ENCODE peak calls at places on chromosomes 11 and 22, in five cellular contexts. Y is suprapubic skin, T is prostate gland, W is AG04450, O is PC-3. F is an unnamed sample. For H3K9me3, the result is how much of the 10 kb centered on the place peaks cover.

GRCh38 chr11:122642472-122642922 is 13.0 kb upstream of the UBASH3B start:
- DNase-seq in Y (no peak), O (peak), W (no peak), T (no peak), F (no peak)

GRCh38 chr11:9396310-9396709 is 11.9 kb downstream of the IPO7 start:
- DNase-seq in T (no peak), O (no peak), Y (no peak), W (no peak), F (no peak)

GRCh38 chr22:21640810-21641209 is 1.3 kb upstream of the SDF2L1 start:
- DNase-seq in W (no peak), T (no peak), O (no peak), Y (no peak), F (no peak)

GRCh38 chr11:6219359-6219758 is 14.0 kb downstream of the C11orf42 start:
- DNase-seq in O (peak), W (peak), Y (no peak), T (no peak), F (peak)

GRCh38 chr11:14974021-14974698 is 2.0 kb upstream of the CALCA start:
- DNase-seq in O (no peak), T (no peak), Y (no peak), W (no peak), F (no peak)

GRCh38 chr22:37214431-37215025 is 2.3 kb upstream of the SSTR3 start:
- DNase-seq in T (no peak), Y (peak), W (no peak), O (no peak), F (no peak)

GRCh38 chr11:125351045-125351867 is 144.8 kb downstream of the FEZ1 start:
- DNase-seq in Y (no peak), T (no peak), O (no peak), W (no peak), F (no peak)

GRCh38 chr11:31323145-31323544 is 46.4 kb downstream of the DCDC1 start:
- DNase-seq in W (no peak), O (no peak), T (no peak), Y (no peak), F (no peak)

GRCh38 chr11:67629386-67630229 is at the start of gene NUDT8:
- DNase-seq in W (no peak), T (peak), O (peak), Y (peak), F (peak)

GRCh38 chr22:26800858-26801257 is 143.5 kb downstream of the MIAT start:
- DNase-seq in T (no peak), Y (no peak), O (no peak), W (peak), F (no peak)

GRCh38 chr11:48307760-48308386 is 1.9 kb downstream of the OR4S1 start:
- DNase-seq in W (peak), O (peak), T (peak), Y (no peak), F (peak)

GRCh38 chr11:106733518-106734162 is 284.6 kb downstream of the GUCY1A2 start:
- DNase-seq in Y (no peak), O (no peak), T (no peak), W (no peak), F (no peak)

GRCh38 chr11:64757549-64758329 is 2.0 kb downstream of the PYGM start:
- DNase-seq in O (no peak), Y (peak), T (no peak), W (no peak), F (no peak)

GRCh38 chr11:38043060-38043459 is 1445.0 kb upstream of the RAG2 start:
- DNase-seq in Y (no peak), W (no peak), O (no peak), T (no peak), F (no peak)

GRCh38 chr11:76233936-76234703 is 27.8 kb upstream of the WNT11 start:
- DNase-seq in W (no peak), O (no peak), Y (peak), T (no peak), F (peak)

GRCh38 chr11:86738615-86739014 is 61.7 kb upstream of the PRSS23 start:
- DNase-seq in T (no peak), O (no peak), Y (no peak), W (no peak), F (no peak)

GRCh38 chr11:36164522-36165250 is 124.5 kb downstream of the COMMD9 start:
- DNase-seq in W (no peak), T (peak), O (peak), Y (no peak), F (no peak)

GRCh38 chr11:47161134-47161854 is 15.4 kb downstream of the ARFGAP2 start:
- DNase-seq in Y (no peak), O (peak), W (no peak), T (peak), F (peak)

GRCh38 chr22:40325315-40325714 is 21.0 kb upstream of the ADSL start:
- DNase-seq in W (no peak), Y (no peak), O (no peak), T (no peak), F (no peak)

GRCh38 chr11:32231909-32232493 is 141.1 kb downstream of the RCN1 start:
- DNase-seq in T (no peak), Y (no peak), W (no peak), O (peak), F (no peak)

GRCh38 chr22:22474733-22475132 is 33.8 kb downstream of the ZNF280B start:
- DNase-seq in T (no peak), Y (no peak), W (no peak), O (no peak), F (no peak)

GRCh38 chr11:22466809-22467208 is 128.6 kb downstream of the SLC17A6 start:
- DNase-seq in T (no peak), O (peak), W (peak), Y (peak), F (no peak)

GRCh38 chr11:11973361-11973800 is 35.0 kb downstream of the DKK3 start:
- DNase-seq in W (no peak), O (no peak), Y (no peak), T (peak), F (peak)

GRCh38 chr11:128297111-128297651 is 290.2 kb downstream of the ETS1 start:
- DNase-seq in O (no peak), W (no peak), Y (no peak), T (no peak), F (no peak)

GRCh38 chr22:23520875-23521441 is 59.1 kb downstream of the IGLL1 start:
- DNase-seq in Y (no peak), T (no peak), W (no peak), O (no peak), F (no peak)

GRCh38 chr11:14537134-14537599 is 17.0 kb upstream of the PSMA1 start:
- DNase-seq in Y (no peak), O (peak), W (no peak), T (no peak), F (no peak)

GRCh38 chr11:102592634-102593581 is 32.2 kb downstream of the MMP20 start:
- DNase-seq in O (peak), T (no peak), Y (no peak), W (no peak), F (no peak)

GRCh38 chr22:46295277-46295971 is 1.2 kb upstream of the GTSE1 start:
- DNase-seq in T (no peak), Y (no peak), W (no peak), O (no peak), F (no peak)

GRCh38 chr11:62707277-62707771 is at the start of the genes BSCL2 and GNG3:
- DNase-seq in O (no peak), W (no peak), Y (no peak), T (no peak), F (no peak)

GRCh38 chr11:62709262-62710000 is 2.0 kb downstream of the GNG3 start:
- DNase-seq in T (peak), W (peak), O (no peak), Y (peak), F (peak)

GRCh38 chr11:62710001-62710345 is 2.5 kb downstream of the GNG3 start:
- DNase-seq in W (no peak), Y (no peak), O (no peak), T (no peak), F (no peak)

GRCh38 chr11:62706841-62707240 is 383 bp downstream of the BSCL2 start:
- DNase-seq in W (no peak), O (no peak), T (no peak), Y (no peak), F (no peak)

GRCh38 chr11:62708423-62709261 is 1.2 kb downstream of the GNG3 start:
- DNase-seq in T (peak), W (no peak), O (no peak), Y (peak), F (no peak)
- H3K9me3 ChIP-seq in T (under half), W (under half), O (under half), Y (under half), F (under half)

GRCh38 chr11:10670099-10670498 is 23.5 kb downstream of the IRAG1 start:
- DNase-seq in O (no peak), W (no peak), T (no peak), Y (no peak), F (no peak)

GRCh38 chr11:10666556-10666955 is 27.0 kb downstream of the IRAG1 start:
- DNase-seq in Y (no peak), O (peak), W (no peak), T (no peak), F (no peak)

GRCh38 chr11:10666976-10667892 is 26.3 kb downstream of the IRAG1 start:
- DNase-seq in T (no peak), Y (peak), O (peak), W (peak), F (no peak)

GRCh38 chr11:10673476-10674062 is 20.0 kb downstream of the IRAG1 start:
- DNase-seq in T (no peak), O (no peak), W (no peak), Y (no peak), F (no peak)

DNA sequence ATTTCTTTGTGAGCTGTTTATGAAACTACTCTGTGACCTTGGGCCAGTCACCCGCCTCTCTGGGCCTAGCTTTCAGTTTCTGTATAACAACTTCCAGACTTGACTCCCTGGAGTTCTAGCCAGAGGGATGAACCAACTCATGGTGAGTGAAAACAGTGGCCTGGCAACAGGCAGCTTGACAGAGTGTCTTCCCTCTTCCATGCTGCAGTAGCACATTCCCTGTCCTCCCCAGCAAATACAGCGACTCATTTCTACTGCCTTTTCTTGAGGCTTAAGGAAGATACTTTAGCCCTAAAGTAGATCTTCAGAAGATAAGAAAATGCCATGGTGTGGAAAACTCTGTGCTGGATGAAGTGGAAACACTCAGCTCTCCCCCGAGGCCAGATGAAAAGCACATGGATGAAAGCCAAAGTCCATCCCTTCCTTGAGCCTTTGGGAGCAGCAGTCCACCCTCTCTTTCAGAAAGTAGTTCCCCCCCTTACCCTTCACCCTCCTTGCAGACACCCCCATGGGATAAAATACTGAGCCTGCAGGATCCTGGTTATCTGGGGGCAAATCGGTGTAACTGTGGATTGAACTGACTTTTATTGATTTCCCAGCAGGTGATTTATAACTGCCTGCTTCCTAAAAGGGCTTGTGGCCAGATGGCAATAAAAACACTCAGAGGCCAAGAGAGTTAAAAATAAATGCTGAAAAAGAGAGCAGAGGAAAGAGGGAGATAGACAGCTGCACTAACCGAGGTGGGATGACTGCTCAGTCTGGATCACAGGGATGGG is 24.1 kb downstream of the IRAG1 start:
- DNase-seq in T (no peak), W (no peak), Y (no peak), O (peak), F (no peak)
- H3K27ac ChIP-seq in T (peak), W (no peak), Y (peak), O (no peak), F (peak)

GRCh38 chr11:74403607-74404006 is 5.4 kb upstream of the PGM2L1 start:
- DNase-seq in T (no peak), O (no peak), W (no peak), Y (no peak), F (no peak)

GRCh38 chr11:74397531-74398243 is 546 bp downstream of the PGM2L1 start:
- DNase-seq in T (peak), O (peak), Y (no peak), W (no peak), F (no peak)

GRCh38 chr11:74398244-74399159 is at the start of gene PGM2L1:
- DNase-seq in O (peak), W (peak), Y (peak), T (peak), F (peak)
- TF ChIP-seq CTCF in O (no peak), W (no peak), Y (no peak), T (peak), F (no peak)

GRCh38 chr11:108966978-108967377 is 302.1 kb downstream of the DDX10 start:
- DNase-seq in W (no peak), T (no peak), Y (no peak), O (no peak), F (no peak)
- H3K9me3 ChIP-seq in W (under half), T (under half), Y (under half), O (under half), F (under half)

GRCh38 chr22:18122254-18122554 is 11.6 kb downstream of the TUBA8 start:
- DNase-seq in Y (no peak), T (no peak), O (no peak), W (no peak), F (no peak)

GRCh38 chr22:18118345-18118915 is 7.8 kb downstream of the TUBA8 start:
- DNase-seq in O (no peak), Y (no peak), T (no peak), W (no peak), F (no peak)

GRCh38 chr22:18119409-18120110 is 9.0 kb downstream of the TUBA8 start:
- DNase-seq in T (no peak), Y (no peak), W (no peak), O (no peak), F (no peak)

GRCh38 chr22:18121436-18122253 is 11.0 kb downstream of the TUBA8 start:
- DNase-seq in T (no peak), O (no peak), W (no peak), Y (no peak), F (no peak)

GRCh38 chr22:18120941-18121340 is 10.3 kb downstream of the TUBA8 start:
- DNase-seq in Y (no peak), T (no peak), W (no peak), O (no peak), F (no peak)
- H3K27ac ChIP-seq in Y (no peak), T (no peak), W (no peak), O (no peak), F (no peak)

GRCh38 chr11:118435233-118435892 is 929 bp upstream of the KMT2A start:
- DNase-seq in T (peak), W (no peak), Y (peak), O (peak), F (no peak)

GRCh38 chr11:118435893-118436624 is at the start of gene KMT2A:
- DNase-seq in W (peak), Y (peak), T (peak), O (peak), F (peak)

GRCh38 chr11:118436639-118437045 is 350 bp downstream of the KMT2A start:
- DNase-seq in Y (peak), T (no peak), W (no peak), O (peak), F (no peak)

GRCh38 chr11:118434123-118434552 is 2.2 kb upstream of the KMT2A start:
- DNase-seq in W (no peak), T (no peak), Y (no peak), O (no peak), F (no peak)

DNA sequence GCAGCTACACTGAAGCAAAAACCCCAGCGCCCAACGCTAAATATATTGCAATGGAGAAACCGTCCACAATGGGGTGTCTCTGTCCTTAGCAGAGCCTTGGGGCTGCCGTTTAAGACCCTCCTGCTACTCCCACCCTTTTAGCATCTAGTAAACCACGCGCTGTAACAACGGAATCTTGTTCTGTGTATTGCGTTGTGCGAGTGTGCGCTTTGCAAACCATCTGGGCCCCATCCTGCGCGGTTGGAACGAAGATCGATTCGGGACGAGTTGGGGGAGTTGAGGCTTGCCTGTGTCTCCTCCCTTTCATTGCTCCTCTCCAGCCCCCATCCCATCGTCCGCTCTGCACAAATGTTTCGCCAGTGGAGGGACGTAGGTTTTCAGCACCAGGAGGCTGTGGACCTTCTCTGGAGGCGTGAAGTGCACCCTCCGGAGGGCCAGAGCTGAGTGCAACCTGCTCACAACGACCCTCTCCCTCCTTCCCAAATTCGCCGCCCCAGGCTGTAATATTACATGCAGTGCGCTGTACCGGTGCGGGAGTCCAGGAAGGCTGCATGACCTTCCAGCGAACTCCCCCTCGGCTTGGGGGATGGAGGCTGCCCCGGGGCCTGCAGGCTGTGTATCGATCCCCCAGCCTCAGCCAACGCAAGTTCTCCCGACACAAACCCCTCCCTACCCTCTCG is 1.6 kb upstream of the KMT2A start:
- DNase-seq in Y (peak), T (peak), O (peak), W (no peak), F (no peak)
- TF ChIP-seq CTCF in Y (no peak), T (no peak), O (no peak), W (peak), F (no peak)

DNA sequence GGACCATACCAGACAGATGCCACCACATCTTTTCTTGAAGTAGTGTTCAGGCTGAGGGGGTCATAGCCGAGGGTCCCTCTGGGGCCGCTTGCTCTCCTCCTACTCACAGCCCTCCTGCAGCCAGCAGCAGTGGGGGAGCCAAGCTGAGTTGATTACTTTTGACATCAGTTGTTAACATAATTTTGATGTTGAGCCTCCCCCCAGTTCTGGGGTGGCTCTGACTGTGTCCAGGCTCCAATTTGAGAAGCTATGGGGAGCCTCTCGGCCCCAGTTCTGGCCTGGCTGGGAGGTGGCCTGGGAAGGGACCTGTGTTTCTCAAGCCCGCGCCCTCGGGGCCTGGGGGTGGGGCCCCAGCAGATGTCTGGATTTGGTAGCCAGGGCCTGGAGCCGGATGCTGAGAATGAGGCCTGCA is 48.0 kb downstream of the KCNQ1OT1 start:
- DNase-seq in O (no peak), W (no peak), T (no peak), Y (peak), F (no peak)
- H3K9me3 ChIP-seq in O (under half), W (half or more), T (under half), Y (under half), F (under half)

GRCh38 chr11:120326228-120326627 is 1.1 kb downstream of the TLCD5 start:
- DNase-seq in T (no peak), Y (no peak), O (no peak), W (no peak), F (no peak)
- H3K27ac ChIP-seq in T (peak), Y (no peak), O (no peak), W (peak), F (peak)

F was measured in right atrium auricular region.